ENCODE peak calls at places on chromosome X, in eight cellular contexts. K, M, W, J, Q, V, U and R are unnamed samples. For H3K9me3, the result is how much of the 10 kb centered on the place peaks cover.

GRCh38 chrX:10447577-10448214 is 172.7 kb downstream of the MID1 start:
- DNase-seq in K (peak), M (no peak), W (no peak), J (no peak), Q (no peak), V (peak), U (no peak), R (no peak)

GRCh38 chrX:100409316-100410082 is 574 bp downstream of the PCDH19 start:
- DNase-seq in K (no peak), M (no peak), W (no peak), J (no peak), Q (no peak), V (no peak), U (no peak), R (no peak)

GRCh38 chrX:101091817-101092216 is 6.2 kb upstream of the CENPI start:
- DNase-seq in K (no peak), M (no peak), W (no peak), J (no peak), Q (no peak), V (no peak), U (no peak), R (no peak)

GRCh38 chrX:150365051-150365952 is 2.2 kb downstream of the MAMLD1 start:
- DNase-seq in K (peak), M (peak), W (peak), J (peak), Q (peak), V (peak), U (peak), R (no peak)

GRCh38 chrX:46317158-46317557 is 228.1 kb downstream of the ZNF674 start:
- DNase-seq in K (no peak), M (no peak), W (no peak), J (no peak), Q (no peak), V (no peak), U (no peak), R (no peak)

GRCh38 chrX:134177527-134177926 is 59.5 kb upstream of the CCDC160 start:
- DNase-seq in K (no peak), M (no peak), W (no peak), J (no peak), Q (no peak), V (no peak), U (peak), R (no peak)

GRCh38 chrX:30577362-30577961 is at the start of gene TASL:
- DNase-seq in K (no peak), M (no peak), W (peak), J (peak), Q (no peak), V (no peak), U (no peak), R (no peak)

GRCh38 chrX:38514014-38514854 is 47.1 kb upstream of the TSPAN7 start:
- DNase-seq in K (no peak), M (no peak), W (no peak), J (no peak), Q (no peak), V (no peak), U (no peak), R (no peak)

GRCh38 chrX:70960728-70961127 is 29.8 kb upstream of the SLC7A3 start:
- DNase-seq in K (no peak), M (no peak), W (peak), J (no peak), Q (no peak), V (no peak), U (no peak), R (no peak)

GRCh38 chrX:17535229-17535628 is 160.2 kb downstream of the NHS start:
- DNase-seq in K (peak), M (peak), W (peak), J (peak), Q (peak), V (no peak), U (peak), R (no peak)

DNA sequence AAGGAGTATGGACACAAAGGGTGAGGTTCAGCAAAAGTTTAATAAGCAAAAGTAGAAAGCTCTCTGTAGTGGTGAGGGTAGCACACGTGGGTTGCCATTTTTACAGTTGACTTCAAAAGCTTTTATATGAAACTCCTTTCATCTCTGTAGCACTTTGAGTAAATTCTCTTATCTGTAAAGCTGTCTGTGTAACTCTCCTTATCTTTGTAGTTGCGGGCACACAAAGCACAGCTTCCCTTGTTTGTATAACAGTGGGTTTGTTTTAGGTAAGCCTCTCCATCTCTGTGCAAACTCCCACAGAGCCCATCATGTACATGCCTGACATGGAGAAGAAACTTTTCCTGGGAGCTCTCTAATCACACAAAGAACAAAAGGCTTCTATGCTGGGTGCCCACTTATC is 325.9 kb upstream of the PABPC5 start:
- DNase-seq in K (no peak), M (no peak), W (no peak), J (no peak), Q (no peak), V (no peak), U (peak), R (no peak)
- H3K9me3 ChIP-seq in K (under half), M (under half), W (under half), J (under half), Q (under half), V (under half), U (under half), R (under half)

GRCh38 chrX:47574609-47575325 is 7.5 kb upstream of the TIMP1 start:
- DNase-seq in K (no peak), M (no peak), W (no peak), J (no peak), Q (no peak), V (no peak), U (peak), R (no peak)
- H3K4me3 ChIP-seq in K (no peak), M (no peak), W (no peak), J (peak), Q (peak), V (peak), U (peak), R (peak)

GRCh38 chrX:1248381-1249061 is 20.1 kb upstream of the CSF2RA start:
- DNase-seq in K (no peak), M (no peak), W (no peak), J (no peak), Q (no peak), V (no peak), U (peak), R (no peak)

GRCh38 chrX:1246816-1247215 is 21.8 kb upstream of the CSF2RA start:
- DNase-seq in K (no peak), M (no peak), W (peak), J (peak), Q (peak), V (no peak), U (peak), R (no peak)

GRCh38 chrX:1244164-1245076 is 24.2 kb upstream of the CSF2RA start:
- DNase-seq in K (no peak), M (no peak), W (peak), J (no peak), Q (no peak), V (no peak), U (peak), R (no peak)

DNA sequence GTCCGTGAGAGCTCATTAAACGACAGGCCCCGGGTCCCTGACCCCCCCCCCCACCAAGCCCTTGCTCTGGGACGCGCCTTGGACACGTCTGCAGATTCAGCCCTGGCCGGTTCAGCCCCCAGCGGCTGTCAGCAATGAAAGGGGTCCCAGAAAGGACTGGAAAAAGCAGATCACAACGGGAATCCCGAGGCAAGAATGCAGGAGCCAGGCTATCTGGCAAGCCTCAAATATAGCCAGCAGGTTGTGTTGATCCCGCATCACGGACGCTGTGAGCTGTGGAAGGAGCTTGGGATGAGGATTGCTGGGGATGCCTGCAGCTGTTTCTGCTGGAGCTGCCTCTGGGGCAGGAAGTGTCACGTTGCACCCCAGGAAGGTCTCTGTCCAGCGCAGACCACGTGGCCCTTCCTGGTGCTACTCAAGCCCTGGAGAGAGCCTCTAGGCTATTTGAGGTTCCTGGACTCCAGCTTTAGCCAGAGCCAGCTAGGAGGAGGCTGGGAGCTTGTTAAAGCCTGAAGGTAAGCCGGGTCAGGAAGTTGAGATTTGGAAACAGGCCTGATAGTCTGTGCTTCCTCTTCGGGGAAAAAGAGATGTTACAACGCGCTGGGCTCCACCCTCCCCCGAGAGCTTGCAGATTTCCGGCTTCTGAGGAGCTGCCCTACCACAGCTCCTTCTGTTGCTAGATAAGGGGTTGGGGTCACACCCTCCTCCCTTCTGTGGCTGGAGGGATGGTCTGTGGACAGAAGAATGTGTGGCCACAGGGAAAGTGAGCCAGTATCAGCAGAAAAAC is 19.3 kb upstream of the CSF2RA start:
- DNase-seq in K (no peak), M (no peak), W (no peak), J (peak), Q (peak), V (no peak), U (peak), R (no peak)
- H3K9me3 ChIP-seq in K (under half), M (under half), W (under half), J (under half), Q (under half), V (under half), U (under half), R (under half)

GRCh38 chrX:54357414-54358377 is at the start of gene WNK3:
- DNase-seq in K (peak), M (peak), W (no peak), J (peak), Q (peak), V (peak), U (peak), R (peak)

GRCh38 chrX:54358424-54359211 is 772 bp upstream of the WNK3 start:
- DNase-seq in K (peak), M (peak), W (no peak), J (peak), Q (peak), V (peak), U (peak), R (no peak)

GRCh38 chrX:54359408-54359807 is 1.6 kb upstream of the WNK3 start:
- DNase-seq in K (no peak), M (no peak), W (no peak), J (no peak), Q (no peak), V (no peak), U (no peak), R (no peak)
- H3K4me3 ChIP-seq in K (no peak), M (no peak), W (no peak), J (peak), Q (peak), V (peak), U (peak), R (peak)

DNA sequence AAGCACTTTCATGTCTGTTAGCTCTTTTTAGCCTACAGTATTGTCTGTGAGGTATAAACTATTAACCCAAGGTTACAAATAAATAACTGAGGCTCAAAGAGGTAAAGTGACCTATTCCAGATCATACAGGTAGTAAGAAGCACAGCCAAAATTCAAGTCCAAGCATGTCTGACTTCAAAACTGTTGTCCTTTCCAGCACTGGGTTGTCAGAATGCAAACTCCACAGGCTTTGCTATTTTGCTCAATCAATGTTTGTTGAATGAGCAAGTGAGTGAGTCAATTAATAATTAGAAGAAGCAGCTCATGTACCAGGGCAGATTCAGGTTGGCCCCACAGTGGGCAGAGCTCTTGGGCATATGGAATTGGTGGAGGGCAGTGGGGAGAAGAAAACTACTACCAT is 134.1 kb upstream of the ARHGEF9 start:
- DNase-seq in K (no peak), M (no peak), W (no peak), J (no peak), Q (no peak), V (no peak), U (no peak), R (no peak)
- H3K9me3 ChIP-seq in K (under half), M (under half), W (under half), J (under half), Q (under half), V (under half), U (under half), R (under half)

GRCh38 chrX:115940348-115940747 is 230.2 kb upstream of the AGTR2 start:
- DNase-seq in K (no peak), M (no peak), W (peak), J (no peak), Q (no peak), V (no peak), U (no peak), R (no peak)
- H3K4me3 ChIP-seq in K (no peak), M (no peak), W (no peak), J (no peak), Q (no peak), V (no peak), U (no peak), R (no peak)

GRCh38 chrX:69120476-69120875 is 44.8 kb downstream of the PJA1 start:
- DNase-seq in K (no peak), M (no peak), W (no peak), J (no peak), Q (no peak), V (no peak), U (no peak), R (no peak)
- H3K9me3 ChIP-seq in K (under half), M (under half), W (under half), J (under half), Q (under half), V (under half), U (under half), R (under half)

GRCh38 chrX:56764153-56764974 is 35.3 kb downstream of the NBDY start:
- DNase-seq in K (peak), M (peak), W (peak), J (peak), Q (peak), V (peak), U (peak), R (no peak)

GRCh38 chrX:56762220-56762619 is 33.2 kb downstream of the NBDY start:
- DNase-seq in K (no peak), M (no peak), W (peak), J (no peak), Q (no peak), V (no peak), U (no peak), R (no peak)

GRCh38 chrX:56762707-56763555 is 33.9 kb downstream of the NBDY start:
- DNase-seq in K (no peak), M (no peak), W (peak), J (no peak), Q (peak), V (no peak), U (no peak), R (no peak)

GRCh38 chrX:56764975-56765791 is 36.1 kb downstream of the NBDY start:
- DNase-seq in K (no peak), M (no peak), W (peak), J (no peak), Q (peak), V (peak), U (no peak), R (no peak)

GRCh38 chrX:56763556-56764152 is 34.6 kb downstream of the NBDY start:
- DNase-seq in K (peak), M (no peak), W (peak), J (no peak), Q (peak), V (peak), U (no peak), R (no peak)
- H3K4me3 ChIP-seq in K (peak), M (no peak), W (peak), J (peak), Q (peak), V (peak), U (no peak), R (no peak)